ENCODE peak calls at places on chromosomes 5 and 9, in eight cellular contexts. W, C, X, F, E, O, V and R are unnamed samples.

GRCh38 chr5:157273131-157273556 is 7.2 kb downstream of the CYFIP2 start:
- DNase-seq in W (no peak), C (no peak), X (no peak), F (no peak), E (no peak), O (no peak), V (no peak), R (no peak)

GRCh38 chr5:173753307-173754168 is 134.6 kb upstream of the CPEB4 start:
- DNase-seq in W (no peak), C (peak; percentile 72), X (no peak), F (peak; percentile 89), E (peak; percentile 62), O (no peak), V (no peak), R (no peak)

GRCh38 chr5:136066705-136067271 is 38.0 kb downstream of the TGFBI start:
- DNase-seq in W (no peak), C (peak; percentile 77), X (peak; percentile 45), F (no peak), E (no peak), O (no peak), V (no peak), R (peak; percentile 84)

GRCh38 chr5:40089269-40089668 is 590.4 kb upstream of the PTGER4 start:
- DNase-seq in W (no peak), C (peak; percentile 1), X (no peak), F (no peak), E (peak; percentile 9), O (no peak), V (no peak), R (peak; percentile 2)

GRCh38 chr5:114362977-114363721 is 1.3 kb downstream of the KCNN2 start:
- DNase-seq in W (no peak), C (peak; percentile 37), X (no peak), F (no peak), E (peak; percentile 11), O (no peak), V (no peak), R (no peak)

GRCh38 chr5:141628175-141628788 is 8.4 kb downstream of the HDAC3 start:
- DNase-seq in W (no peak), C (peak; percentile 69), X (peak; percentile 18), F (no peak), E (no peak), O (no peak), V (no peak), R (no peak)

GRCh38 chr5:164345173-164345572 is 839.8 kb downstream of the MAT2B start:
- DNase-seq in W (no peak), C (peak; percentile 50), X (no peak), F (no peak), E (no peak), O (no peak), V (no peak), R (no peak)

GRCh38 chr9:129182625-129183494 is 4.8 kb upstream of the IER5L start:
- DNase-seq in W (peak; percentile 53), C (no peak), X (peak; percentile 51), F (peak; percentile 26), E (no peak), O (no peak), V (no peak), R (peak; percentile 60)

GRCh38 chr5:142960309-142960696 is 190.1 kb downstream of the ARHGAP26 start:
- DNase-seq in W (no peak), C (peak; percentile 86), X (peak; percentile 70), F (peak; percentile 68), E (no peak), O (no peak), V (no peak), R (no peak)

GRCh38 chr9:26833792-26834191 is 58.8 kb downstream of the CAAP1 start:
- DNase-seq in W (no peak), C (no peak), X (no peak), F (peak; percentile 11), E (no peak), O (no peak), V (no peak), R (no peak)

GRCh38 chr9:79578891-79579290 is 7.1 kb downstream of the TLE4 start:
- DNase-seq in W (no peak), C (no peak), X (no peak), F (no peak), E (no peak), O (no peak), V (no peak), R (no peak)

GRCh38 chr9:70142101-70142500 is 98.5 kb downstream of the MAMDC2 start:
- DNase-seq in W (no peak), C (no peak), X (no peak), F (no peak), E (no peak), O (no peak), V (no peak), R (no peak)

GRCh38 chr5:171580506-171581265 is 161.2 kb downstream of the FGF18 start:
- DNase-seq in W (no peak), C (peak; percentile 52), X (peak; percentile 35), F (no peak), E (no peak), O (no peak), V (no peak), R (no peak)

GRCh38 chr9:115262477-115262876 is 144.5 kb upstream of the TNC start:
- DNase-seq in W (peak; percentile 87), C (peak; percentile 75), X (peak; percentile 87), F (peak; percentile 6), E (no peak), O (peak; percentile 86), V (no peak), R (no peak)

GRCh38 chr9:35349287-35349990 is 140.5 kb upstream of the RUSC2 start:
- DNase-seq in W (no peak), C (peak; percentile 35), X (no peak), F (no peak), E (no peak), O (no peak), V (no peak), R (no peak)

GRCh38 chr9:10173561-10173960 is 439.2 kb downstream of the PTPRD start:
- DNase-seq in W (no peak), C (no peak), X (no peak), F (no peak), E (no peak), O (no peak), V (no peak), R (no peak)

GRCh38 chr5:107213025-107213424 is 457.7 kb downstream of the EFNA5 start:
- DNase-seq in W (no peak), C (no peak), X (no peak), F (no peak), E (no peak), O (no peak), V (no peak), R (no peak)

GRCh38 chr5:151651997-151652645 is 34.6 kb downstream of the SPARC start:
- DNase-seq in W (peak; percentile 78), C (peak; percentile 75), X (peak; percentile 82), F (peak; percentile 83), E (peak; percentile 81), O (peak; percentile 90), V (peak; percentile 68), R (peak; percentile 86)

GRCh38 chr5:33891731-33892418 is at the start of gene ADAMTS12:
- DNase-seq in W (peak; percentile 24), C (peak; percentile 77), X (peak; percentile 63), F (no peak), E (peak; percentile 71), O (no peak), V (no peak), R (no peak)
- H3K4me1 ChIP-seq in W (peaks cover 8% of the 10 kb centered on the region), C (peaks cover 17% of the 10 kb centered on the region), X (peaks cover 38% of the 10 kb centered on the region), F (peaks cover 6% of the 10 kb centered on the region), E (peaks cover 13% of the 10 kb centered on the region), O (peaks cover 3% of the 10 kb centered on the region), V (no peaks in the 10 kb centered on the region), R (no peaks in the 10 kb centered on the region)

GRCh38 chr9:132548971-132549649 is 33.3 kb upstream of the BARHL1 start:
- DNase-seq in W (no peak), C (no peak), X (no peak), F (no peak), E (no peak), O (no peak), V (no peak), R (no peak)

GRCh38 chr9:132547976-132548730 is 34.3 kb upstream of the BARHL1 start:
- DNase-seq in W (no peak), C (no peak), X (no peak), F (no peak), E (no peak), O (no peak), V (no peak), R (no peak)

GRCh38 chr9:132552041-132552440 is 30.4 kb upstream of the BARHL1 start:
- DNase-seq in W (no peak), C (no peak), X (no peak), F (no peak), E (no peak), O (no peak), V (no peak), R (no peak)

GRCh38 chr9:132554755-132555154 is 27.7 kb upstream of the BARHL1 start:
- DNase-seq in W (no peak), C (no peak), X (no peak), F (no peak), E (no peak), O (no peak), V (no peak), R (no peak)

DNA sequence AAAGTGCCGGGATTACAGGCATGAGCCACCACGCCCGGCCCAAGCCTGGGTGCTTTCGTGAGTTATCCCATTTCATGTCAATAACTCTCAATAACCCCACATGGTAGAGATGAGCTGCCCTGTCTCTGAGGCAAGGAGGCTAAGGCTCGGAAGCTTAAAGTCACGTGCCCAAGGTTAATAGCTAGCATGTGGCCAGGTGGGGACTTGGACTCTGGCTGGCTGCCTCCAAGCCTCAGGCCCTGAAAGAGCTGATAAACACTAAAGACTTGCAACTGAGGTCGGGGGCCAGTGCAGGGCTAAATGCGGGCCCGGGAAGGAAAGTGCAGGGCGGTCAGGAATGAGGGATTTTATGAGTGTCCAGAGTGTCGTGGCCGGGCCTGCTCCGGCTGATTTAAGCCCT is 30.9 kb upstream of the BARHL1 start:
- DNase-seq in W (no peak), C (no peak), X (no peak), F (no peak), E (no peak), O (no peak), V (no peak), R (no peak)
- H3K4me1 ChIP-seq in W (no peaks in the 10 kb centered on the region), C (no peaks in the 10 kb centered on the region), X (no peaks in the 10 kb centered on the region), F (peaks cover 2% of the 10 kb centered on the region), E (peaks cover 40% of the 10 kb centered on the region), O (no peaks in the 10 kb centered on the region), V (no peaks in the 10 kb centered on the region), R (no peaks in the 10 kb centered on the region)

GRCh38 chr9:38036359-38037084 is 32.5 kb downstream of the SHB start:
- DNase-seq in W (no peak), C (peak; percentile 67), X (peak; percentile 63), F (no peak), E (no peak), O (no peak), V (no peak), R (no peak)
- H3K4me1 ChIP-seq in W (peaks cover 65% of the 10 kb centered on the region), C (peaks cover 53% of the 10 kb centered on the region), X (peaks cover 53% of the 10 kb centered on the region), F (peaks cover 48% of the 10 kb centered on the region), E (peaks cover 14% of the 10 kb centered on the region), O (peaks cover 40% of the 10 kb centered on the region), V (no peaks in the 10 kb centered on the region), R (peaks cover 35% of the 10 kb centered on the region)

GRCh38 chr5:176542135-176542595 is 5.0 kb upstream of the RNF44 start:
- DNase-seq in W (peak; percentile 82), C (no peak), X (no peak), F (no peak), E (no peak), O (peak; percentile 88), V (peak; percentile 62), R (no peak)
- H3K4me1 ChIP-seq in W (peaks cover 44% of the 10 kb centered on the region), C (peaks cover 9% of the 10 kb centered on the region), X (peaks cover 28% of the 10 kb centered on the region), F (peaks cover 11% of the 10 kb centered on the region), E (peaks cover 18% of the 10 kb centered on the region), O (peaks cover 25% of the 10 kb centered on the region), V (peaks cover 66% of the 10 kb centered on the region), R (peaks cover 33% of the 10 kb centered on the region)